ENCODE peak calls at places on chromosome 18, in eight cellular contexts. F is activated naive CD4-positive, alpha-beta T cell treated with anti-CD3 and anti-CD28 coated beads, Interleukin-2, amount 10 ng/mL, durations not matched to agents 7 days and 5 days; Q is NCI-H1930; L is HCT116; D is aorta; N is right lobe of liver; H is stimulated activated CD4-positive, alpha-beta T cell treated with anti-CD3 and anti-CD28 coated beads, Interleukin-12 subunit alpha, Interleukin-12 subunit beta, amount 100 ng/mL, for 4 hours; X is NCI-H345. T is an unnamed sample.

GRCh38 chr18:35131387-35132283 is 90.4 kb downstream of the MAPRE2 start:
- DNase-seq in F (no peak), Q (no peak), N (no peak), L (no peak), X (no peak), H (no peak), D (no peak), T (no peak)

GRCh38 chr18:21896732-21897336 is 156.2 kb downstream of the MIB1 start:
- DNase-seq in H (no peak), X (no peak), Q (no peak), F (no peak), D (no peak), N (no peak), L (no peak), T (no peak)

GRCh38 chr18:57296336-57296735 is 56.0 kb upstream of the ST8SIA3 start:
- DNase-seq in D (no peak), H (no peak), L (no peak), F (no peak), X (no peak), Q (no peak), N (no peak), T (no peak)

GRCh38 chr18:39841133-39842041 is 2113.6 kb upstream of the PIK3C3 start:
- DNase-seq in F (no peak), X (peak), L (peak), Q (peak), H (peak), D (no peak), N (peak), T (peak)

GRCh38 chr18:52764271-52764670 is 424.3 kb downstream of the DCC start:
- DNase-seq in L (no peak), Q (no peak), X (peak), N (no peak), F (no peak), D (no peak), H (no peak), T (no peak)

GRCh38 chr18:61851940-61852451 is 40.8 kb downstream of the RNF152 start:
- DNase-seq in Q (no peak), L (no peak), N (no peak), X (no peak), F (no peak), H (no peak), D (peak), T (no peak)

GRCh38 chr18:61973273-61974115 is 80.7 kb upstream of the RNF152 start:
- DNase-seq in X (peak), N (no peak), F (no peak), H (no peak), D (no peak), Q (no peak), L (no peak), T (no peak)

GRCh38 chr18:50638623-50639398 is 78.9 kb downstream of the MAPK4 start:
- DNase-seq in Q (no peak), X (peak), F (no peak), N (no peak), L (no peak), D (no peak), H (no peak), T (no peak)

GRCh38 chr18:8106603-8107002 is 502.6 kb upstream of the RAB12 start:
- DNase-seq in N (no peak), H (no peak), X (no peak), D (no peak), F (no peak), L (no peak), Q (no peak), T (no peak)

GRCh38 chr18:64872710-64873458 is 724.0 kb upstream of the LINC00305 start:
- DNase-seq in X (no peak), H (no peak), Q (no peak), N (no peak), L (no peak), D (no peak), F (no peak), T (no peak)

GRCh38 chr18:36872329-36872728 is 43.4 kb downstream of the KIAA1328 start:
- DNase-seq in H (no peak), Q (no peak), N (no peak), X (no peak), L (no peak), F (no peak), D (no peak), T (peak)

T was measured in HFF-Myc.